ENCODE peak calls at places on chromosomes 16 and 17, in four cellular contexts. One of them, this sample, is unnamed.

GRCh38 chr16:47278571-47278970 is 134.8 kb upstream of the NETO2 start:
- DNase-seq in IMR-90: no peak
- DNase-seq in esophagus squamous epithelium: no peak
- DNase-seq in upper lobe of left lung: no peak
- DNase-seq in this sample: no peak

GRCh38 chr17:27657620-27658019 is 26.6 kb downstream of the LGALS9 start:
- DNase-seq in IMR-90: peak
- DNase-seq in esophagus squamous epithelium: no peak
- DNase-seq in upper lobe of left lung: no peak
- DNase-seq in this sample: no peak

GRCh38 chr17:49565948-49566491 is 9.7 kb upstream of the NXPH3 start:
- DNase-seq in IMR-90: no peak
- DNase-seq in esophagus squamous epithelium: no peak
- DNase-seq in upper lobe of left lung: peak
- DNase-seq in this sample: no peak

GRCh38 chr16:83903739-83904138 is 4.8 kb downstream of the MLYCD start:
- DNase-seq in IMR-90: peak
- DNase-seq in esophagus squamous epithelium: no peak
- DNase-seq in upper lobe of left lung: no peak
- DNase-seq in this sample: no peak

GRCh38 chr17:72118588-72119279 is 2.1 kb upstream of the SOX9 start:
- DNase-seq in IMR-90: peak
- DNase-seq in esophagus squamous epithelium: no peak
- DNase-seq in upper lobe of left lung: peak
- DNase-seq in this sample: peak

GRCh38 chr17:11268176-11268575 is 27.2 kb downstream of the SHISA6 start:
- DNase-seq in IMR-90: no peak
- DNase-seq in esophagus squamous epithelium: no peak
- DNase-seq in upper lobe of left lung: no peak
- DNase-seq in this sample: no peak

GRCh38 chr16:70018254-70018653 is 67.1 kb downstream of the CLEC18A start:
- DNase-seq in IMR-90: peak
- DNase-seq in esophagus squamous epithelium: no peak
- DNase-seq in upper lobe of left lung: no peak
- DNase-seq in this sample: no peak

GRCh38 chr17:8004899-8005298 is 2.5 kb downstream of the GUCY2D start:
- DNase-seq in IMR-90: peak
- DNase-seq in esophagus squamous epithelium: no peak
- DNase-seq in upper lobe of left lung: no peak
- DNase-seq in this sample: no peak

GRCh38 chr16:56828641-56829040 is 36.4 kb upstream of the SLC12A3 start:
- DNase-seq in IMR-90: no peak
- DNase-seq in esophagus squamous epithelium: no peak
- DNase-seq in upper lobe of left lung: no peak
- DNase-seq in this sample: no peak

GRCh38 chr16:88376053-88376834 is 6.5 kb upstream of the ZNF469 start:
- DNase-seq in IMR-90: no peak
- DNase-seq in esophagus squamous epithelium: no peak
- DNase-seq in upper lobe of left lung: no peak
- DNase-seq in this sample: no peak

GRCh38 chr17:1025733-1026598 is 29.0 kb downstream of the TIMM22 start:
- DNase-seq in IMR-90: no peak
- DNase-seq in esophagus squamous epithelium: no peak
- DNase-seq in upper lobe of left lung: no peak
- DNase-seq in this sample: no peak

GRCh38 chr17:46811978-46812583 is 6.4 kb downstream of the WNT3 start:
- DNase-seq in IMR-90: peak
- DNase-seq in esophagus squamous epithelium: no peak
- DNase-seq in upper lobe of left lung: no peak
- DNase-seq in this sample: no peak

GRCh38 chr16:75064403-75065148 is 52.0 kb downstream of the LDHD start:
- DNase-seq in IMR-90: peak
- DNase-seq in esophagus squamous epithelium: no peak
- DNase-seq in upper lobe of left lung: peak
- DNase-seq in this sample: no peak

GRCh38 chr17:7825206-7825980 is 8.6 kb upstream of the KDM6B start:
- DNase-seq in IMR-90: no peak
- DNase-seq in esophagus squamous epithelium: no peak
- DNase-seq in upper lobe of left lung: no peak
- DNase-seq in this sample: no peak

GRCh38 chr17:67568961-67569360 is 148.8 kb upstream of the NOL11 start:
- DNase-seq in IMR-90: no peak
- DNase-seq in esophagus squamous epithelium: no peak
- DNase-seq in upper lobe of left lung: no peak
- DNase-seq in this sample: no peak

GRCh38 chr17:60391419-60392041 is 403 bp downstream of the USP32 start:
- DNase-seq in IMR-90: no peak
- DNase-seq in esophagus squamous epithelium: no peak
- DNase-seq in upper lobe of left lung: no peak
- DNase-seq in this sample: no peak

GRCh38 chr17:9360610-9361571 is 214.7 kb downstream of the STX8 start:
- DNase-seq in IMR-90: peak
- DNase-seq in esophagus squamous epithelium: no peak
- DNase-seq in upper lobe of left lung: peak
- DNase-seq in this sample: peak

GRCh38 chr17:70405492-70406220 is 236.3 kb downstream of the KCNJ2 start:
- DNase-seq in IMR-90: peak
- DNase-seq in esophagus squamous epithelium: no peak
- DNase-seq in upper lobe of left lung: no peak
- DNase-seq in this sample: no peak

GRCh38 chr16:28189237-28189636 is 22.5 kb downstream of the XPO6 start:
- DNase-seq in IMR-90: peak
- DNase-seq in esophagus squamous epithelium: no peak
- DNase-seq in upper lobe of left lung: peak
- DNase-seq in this sample: no peak

GRCh38 chr17:12623220-12623848 is 42.4 kb upstream of the MYOCD start:
- DNase-seq in IMR-90: no peak
- DNase-seq in esophagus squamous epithelium: no peak
- DNase-seq in upper lobe of left lung: no peak
- DNase-seq in this sample: no peak

GRCh38 chr16:17367932-17368331 is 102.8 kb downstream of the XYLT1 start:
- DNase-seq in IMR-90: peak
- DNase-seq in esophagus squamous epithelium: no peak
- DNase-seq in upper lobe of left lung: no peak
- DNase-seq in this sample: no peak

GRCh38 chr17:50514936-50515702 is 6.9 kb downstream of the MYCBPAP start:
- DNase-seq in IMR-90: no peak
- DNase-seq in esophagus squamous epithelium: no peak
- DNase-seq in upper lobe of left lung: no peak
- DNase-seq in this sample: no peak

GRCh38 chr17:66523378-66524174 is 221.2 kb downstream of the PRKCA start:
- DNase-seq in IMR-90: peak
- DNase-seq in esophagus squamous epithelium: no peak
- DNase-seq in upper lobe of left lung: no peak
- DNase-seq in this sample: no peak

GRCh38 chr17:18965530-18966236 is 13.7 kb downstream of the SLC5A10 start:
- DNase-seq in IMR-90: no peak
- DNase-seq in esophagus squamous epithelium: no peak
- DNase-seq in upper lobe of left lung: no peak
- DNase-seq in this sample: no peak

GRCh38 chr17:76793775-76794174 is 55.9 kb downstream of the MFSD11 start:
- DNase-seq in IMR-90: peak
- DNase-seq in esophagus squamous epithelium: no peak
- DNase-seq in upper lobe of left lung: no peak
- DNase-seq in this sample: no peak
- TF ChIP-seq CTCF in IMR-90: peak
- TF ChIP-seq CTCF in esophagus squamous epithelium: peak
- TF ChIP-seq CTCF in upper lobe of left lung: no peak
- TF ChIP-seq CTCF in this sample: no peak

GRCh38 chr16:50326835-50327465 is 41.8 kb downstream of the BRD7 start:
- DNase-seq in IMR-90: peak
- DNase-seq in esophagus squamous epithelium: no peak
- DNase-seq in upper lobe of left lung: no peak
- DNase-seq in this sample: peak
- H3K4me3 ChIP-seq in IMR-90: no peak
- H3K4me3 ChIP-seq in esophagus squamous epithelium: no peak
- H3K4me3 ChIP-seq in upper lobe of left lung: no peak
- H3K4me3 ChIP-seq in this sample: no peak

GRCh38 chr16:19411298-19411697 is 6.4 kb upstream of the TMC5 start:
- DNase-seq in IMR-90: no peak
- DNase-seq in esophagus squamous epithelium: no peak
- DNase-seq in upper lobe of left lung: no peak
- DNase-seq in this sample: no peak

GRCh38 chr16:19406891-19407491 is 10.7 kb upstream of the TMC5 start:
- DNase-seq in IMR-90: no peak
- DNase-seq in esophagus squamous epithelium: no peak
- DNase-seq in upper lobe of left lung: no peak
- DNase-seq in this sample: no peak

GRCh38 chr16:19415918-19416317 is 1.8 kb upstream of the TMC5 start:
- DNase-seq in IMR-90: no peak
- DNase-seq in esophagus squamous epithelium: no peak
- DNase-seq in upper lobe of left lung: no peak
- DNase-seq in this sample: no peak

GRCh38 chr16:19415461-19415860 is 2.2 kb upstream of the TMC5 start:
- DNase-seq in IMR-90: no peak
- DNase-seq in esophagus squamous epithelium: no peak
- DNase-seq in upper lobe of left lung: no peak
- DNase-seq in this sample: no peak

GRCh38 chr16:19410435-19411153 is 7.1 kb upstream of the TMC5 start:
- DNase-seq in IMR-90: no peak
- DNase-seq in esophagus squamous epithelium: no peak
- DNase-seq in upper lobe of left lung: peak
- DNase-seq in this sample: no peak
- TF ChIP-seq POLR2A in IMR-90: no peak
- TF ChIP-seq POLR2A in esophagus squamous epithelium: no peak
- TF ChIP-seq POLR2A in upper lobe of left lung: peak
- TF ChIP-seq POLR2A in this sample: no peak

GRCh38 chr16:53357208-53357586 is 77.1 kb upstream of the RBL2 start:
- DNase-seq in IMR-90: no peak
- DNase-seq in esophagus squamous epithelium: no peak
- DNase-seq in upper lobe of left lung: no peak
- DNase-seq in this sample: no peak

GRCh38 chr16:53358884-53359283 is 75.4 kb upstream of the RBL2 start:
- DNase-seq in IMR-90: no peak
- DNase-seq in esophagus squamous epithelium: no peak
- DNase-seq in upper lobe of left lung: no peak
- DNase-seq in this sample: no peak

GRCh38 chr16:53355064-53355463 is 79.2 kb upstream of the RBL2 start:
- DNase-seq in IMR-90: no peak
- DNase-seq in esophagus squamous epithelium: no peak
- DNase-seq in upper lobe of left lung: no peak
- DNase-seq in this sample: no peak

GRCh38 chr16:53357955-53358354 is 76.3 kb upstream of the RBL2 start:
- DNase-seq in IMR-90: no peak
- DNase-seq in esophagus squamous epithelium: no peak
- DNase-seq in upper lobe of left lung: no peak
- DNase-seq in this sample: no peak

GRCh38 chr16:53356478-53357207 is 77.6 kb upstream of the RBL2 start:
- DNase-seq in IMR-90: no peak
- DNase-seq in esophagus squamous epithelium: no peak
- DNase-seq in upper lobe of left lung: no peak
- DNase-seq in this sample: no peak
- TF ChIP-seq CTCF in IMR-90: no peak
- TF ChIP-seq CTCF in esophagus squamous epithelium: no peak
- TF ChIP-seq CTCF in upper lobe of left lung: no peak
- TF ChIP-seq CTCF in this sample: no peak

DNA sequence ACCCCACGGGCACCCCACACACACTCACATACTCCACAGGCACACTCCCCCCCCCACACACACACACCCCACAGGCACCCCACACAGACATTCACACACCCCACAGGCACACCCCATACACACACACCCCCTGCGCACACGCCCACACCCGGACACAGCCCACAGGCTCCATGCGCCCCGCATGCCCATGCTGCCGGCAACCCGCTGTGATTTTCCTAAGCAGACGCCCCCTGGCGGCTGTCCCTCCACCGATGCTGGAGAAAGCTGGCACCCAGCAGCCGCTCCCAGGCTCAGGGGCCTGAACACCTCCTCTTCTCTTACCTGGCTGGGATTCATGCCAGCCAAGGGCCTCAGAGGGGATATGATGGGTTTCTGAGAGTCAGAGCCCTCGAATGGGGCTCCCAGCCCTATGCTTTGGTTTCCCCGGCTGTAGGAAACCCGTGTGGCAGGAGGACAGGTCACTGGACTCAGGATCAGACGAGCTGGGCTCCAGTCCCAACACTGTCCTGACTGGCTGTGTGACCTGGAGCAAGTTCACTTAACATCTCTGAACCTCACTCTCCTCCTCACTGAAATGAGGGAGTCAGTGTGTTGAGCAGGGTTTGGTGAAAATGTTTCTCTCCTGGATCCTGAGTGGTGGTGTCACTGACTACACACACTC is 19.6 kb upstream of the TNFRSF13B start:
- DNase-seq in IMR-90: peak
- DNase-seq in esophagus squamous epithelium: peak
- DNase-seq in upper lobe of left lung: peak
- DNase-seq in this sample: peak
- H3K4me3 ChIP-seq in IMR-90: no peak
- H3K4me3 ChIP-seq in esophagus squamous epithelium: no peak
- H3K4me3 ChIP-seq in upper lobe of left lung: no peak
- H3K4me3 ChIP-seq in this sample: no peak

DNA sequence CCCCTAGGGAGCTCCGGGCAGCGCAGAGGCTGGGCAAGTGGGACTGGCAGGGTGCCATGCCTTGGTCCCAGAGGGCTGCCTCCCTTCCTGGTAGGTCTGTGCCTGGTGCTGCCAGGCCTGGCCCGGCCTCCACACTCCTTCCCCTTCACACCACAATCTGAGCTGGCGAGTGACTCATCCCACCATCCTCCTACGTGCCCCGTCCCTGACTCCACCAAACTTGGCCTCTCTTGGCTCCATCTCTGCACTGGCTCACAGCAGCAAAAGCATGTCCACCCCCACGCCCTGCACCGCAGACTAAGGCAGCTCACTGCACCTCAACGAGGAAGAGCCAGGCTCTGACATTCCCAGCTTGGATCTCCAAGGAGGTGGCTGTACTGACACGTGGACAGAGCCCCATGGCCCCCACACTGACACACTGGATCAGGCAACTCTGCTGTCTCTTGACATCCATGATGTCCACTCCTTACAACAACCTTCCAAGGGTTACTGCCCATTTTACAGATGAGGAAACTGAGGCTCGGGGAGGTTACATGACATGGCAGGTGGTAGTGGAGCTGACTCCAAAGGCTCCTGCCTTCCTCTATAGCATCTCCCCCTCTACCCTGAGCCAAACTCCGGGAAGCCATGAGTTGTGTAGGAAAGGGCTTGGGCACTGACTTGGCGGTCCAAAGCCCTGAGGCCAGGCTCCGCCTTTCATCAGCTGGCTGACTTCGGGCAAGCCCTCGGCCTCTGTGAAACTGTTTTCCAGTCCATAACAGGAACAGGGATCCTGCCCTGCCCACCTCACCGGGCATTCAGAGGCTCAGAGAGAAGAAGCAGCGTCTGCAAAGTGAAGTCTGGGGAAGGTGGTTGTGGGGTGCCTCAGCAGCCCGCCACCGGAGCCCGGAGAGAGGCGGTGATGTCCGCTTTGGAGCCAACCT is 20.1 kb upstream of the KRT19 start:
- DNase-seq in IMR-90: peak
- DNase-seq in esophagus squamous epithelium: no peak
- DNase-seq in upper lobe of left lung: peak
- DNase-seq in this sample: peak
- TF ChIP-seq POLR2A in IMR-90: peak
- TF ChIP-seq POLR2A in esophagus squamous epithelium: no peak
- TF ChIP-seq POLR2A in upper lobe of left lung: no peak
- TF ChIP-seq POLR2A in this sample: no peak